ENCODE peak calls at places on chromosome 14, in five cellular contexts. F, J, D, Y and H are unnamed samples.

GRCh38 chr14:21039585-21040369 is 2.4 kb upstream of the RNASE7 start:
- DNase-seq in F (no peak), J (peak; percentile 44), D (no peak), Y (no peak), H (peak; percentile 65)

GRCh38 chr14:23646648-23647549 is 10.7 kb downstream of the DHRS2 start:
- DNase-seq in F (no peak), J (no peak), D (no peak), Y (no peak), H (no peak)

GRCh38 chr14:60514378-60515243 is 5.7 kb downstream of the SIX6 start:
- DNase-seq in F (no peak), J (peak; percentile 56), D (no peak), Y (no peak), H (peak; percentile 54)

GRCh38 chr14:104598461-104599273 is 5.9 kb downstream of the TMEM179 start:
- DNase-seq in F (no peak), J (no peak), D (peak; percentile 45), Y (no peak), H (no peak)

GRCh38 chr14:34997762-34998161 is 15.0 kb downstream of the SRP54 start:
- DNase-seq in F (no peak), J (no peak), D (no peak), Y (no peak), H (no peak)

GRCh38 chr14:49992901-49993335 is 100.0 kb downstream of the ARF6 start:
- DNase-seq in F (no peak), J (peak; percentile 68), D (no peak), Y (peak; percentile 66), H (peak; percentile 57)

GRCh38 chr14:93379841-93380240 is 32.9 kb downstream of the COX8C start:
- DNase-seq in F (no peak), J (no peak), D (no peak), Y (no peak), H (no peak)

GRCh38 chr14:33275879-33276278 is 337.2 kb downstream of the NPAS3 start:
- DNase-seq in F (no peak), J (no peak), D (no peak), Y (no peak), H (no peak)

GRCh38 chr14:106235356-106236159 is 709.2 kb downstream of the TMEM121 start:
- DNase-seq in F (no peak), J (no peak), D (no peak), Y (no peak), H (no peak)

GRCh38 chr14:99352688-99353280 is 80.8 kb upstream of the BCL11B start:
- DNase-seq in F (no peak), J (no peak), D (no peak), Y (no peak), H (no peak)

GRCh38 chr14:89207925-89208328 is 209.1 kb downstream of the FOXN3 start:
- DNase-seq in F (no peak), J (no peak), D (no peak), Y (no peak), H (no peak)

GRCh38 chr14:81400852-81401251 is 728 bp upstream of the STON2 start:
- DNase-seq in F (no peak), J (no peak), D (no peak), Y (no peak), H (no peak)

GRCh38 chr14:106218189-106218588 is 691.8 kb downstream of the TMEM121 start:
- DNase-seq in F (no peak), J (no peak), D (no peak), Y (peak; percentile 33), H (no peak)

GRCh38 chr14:100131181-100131580 is 28.3 kb downstream of the DEGS2 start:
- DNase-seq in F (no peak), J (no peak), D (no peak), Y (no peak), H (no peak)

GRCh38 chr14:34365309-34365915 is 96.6 kb downstream of the SPTSSA start:
- DNase-seq in F (no peak), J (no peak), D (no peak), Y (no peak), H (no peak)

GRCh38 chr14:88492272-88493089 is 62.3 kb downstream of the PTPN21 start:
- DNase-seq in F (peak; percentile 15), J (peak; percentile 77), D (peak; percentile 62), Y (peak; percentile 15), H (peak; percentile 74)

GRCh38 chr14:105933238-105933637 is 406.9 kb downstream of the TMEM121 start:
- DNase-seq in F (no peak), J (no peak), D (no peak), Y (no peak), H (no peak)

GRCh38 chr14:55102141-55102547 is 26.9 kb upstream of the LGALS3 start:
- DNase-seq in F (no peak), J (peak; percentile 77), D (peak; percentile 67), Y (peak; percentile 85), H (peak; percentile 75)

GRCh38 chr14:71321556-71322315 is 414.5 kb downstream of the PCNX1 start:
- DNase-seq in F (no peak), J (no peak), D (no peak), Y (no peak), H (no peak)

GRCh38 chr14:90398315-90398811 is 1.5 kb downstream of the CALM1 start:
- DNase-seq in F (peak; percentile 42), J (peak; percentile 26), D (peak; percentile 73), Y (peak; percentile 68), H (peak; percentile 51)

GRCh38 chr14:92513204-92513965 is at the start of gene RIN3:
- DNase-seq in F (no peak), J (peak; percentile 74), D (peak; percentile 73), Y (peak; percentile 62), H (peak; percentile 81)

DNA sequence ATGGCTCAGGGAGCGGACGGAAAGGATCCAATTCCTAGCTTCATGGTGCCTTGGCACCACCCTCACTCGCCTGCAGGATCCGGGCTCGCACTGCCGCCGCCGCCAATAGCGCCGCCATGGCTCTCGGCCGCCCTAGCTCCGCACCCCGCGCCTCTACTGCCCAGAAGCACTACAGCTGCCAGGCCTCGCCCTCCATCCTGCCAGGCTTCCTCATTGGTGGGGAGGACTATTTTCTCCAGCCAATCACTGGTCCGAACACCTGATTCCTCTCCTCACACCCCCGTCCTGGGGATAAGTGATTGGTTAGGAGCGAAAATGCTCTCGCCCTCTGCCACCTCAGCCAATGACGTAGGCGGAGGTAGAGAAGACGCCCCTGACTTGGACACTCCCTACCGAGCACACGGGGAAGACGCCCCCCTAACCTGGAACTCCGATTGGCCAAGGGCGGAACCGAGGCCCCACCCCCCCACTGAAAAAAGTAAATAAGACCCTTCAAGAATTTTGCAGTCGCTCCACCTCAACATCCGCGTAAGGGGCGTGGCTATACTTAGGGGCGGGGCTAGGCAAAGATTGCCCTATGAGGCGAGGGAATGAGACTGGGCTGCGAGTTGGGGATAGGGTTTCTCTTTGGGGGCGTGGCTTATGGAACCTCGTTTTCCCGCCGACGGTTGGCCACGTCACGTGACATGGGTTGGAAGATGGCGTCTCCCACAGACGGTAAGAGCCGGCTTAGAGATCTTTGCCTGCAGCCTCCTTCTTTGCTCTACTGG is at the start of the genes ALDH6A1 and LIN52:
- DNase-seq in F (peak; percentile 100), J (peak; percentile 99), D (peak; percentile 100), Y (peak; percentile 97), H (peak; percentile 97)
- TF ChIP-seq CTCF in F (no peak), J (peak; percentile 8), D (peak; percentile 0), Y (peak; percentile 23), H (peak; percentile 10)

GRCh38 chr14:102046337-102047278 is 40.2 kb downstream of the HSP90AA1 start:
- DNase-seq in F (no peak), J (peak; percentile 42), D (peak; percentile 90), Y (no peak), H (no peak)
- TF ChIP-seq CTCF in F (no peak), J (peak; percentile 26), D (no peak), Y (peak; percentile 20), H (peak; percentile 47)

DNA sequence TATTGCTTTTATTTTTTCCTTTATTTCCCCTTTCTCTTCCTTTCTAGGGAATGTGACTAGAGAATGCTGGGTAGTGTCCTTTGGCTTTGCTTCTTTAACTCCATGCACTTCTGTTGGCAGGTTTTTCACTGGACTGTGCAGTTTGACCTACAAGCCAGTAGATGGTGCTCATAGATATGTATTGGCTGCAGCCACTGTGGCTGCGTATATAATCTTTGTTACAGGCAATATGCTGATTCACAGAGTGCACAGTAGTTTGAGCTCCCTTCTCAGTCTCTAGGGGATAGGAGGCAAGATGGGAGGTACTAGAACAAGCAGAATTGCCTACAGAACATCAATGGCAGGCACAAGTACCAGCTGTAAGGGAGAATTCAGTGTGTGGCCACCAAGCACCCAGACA is 503.5 kb downstream of the LRFN5 start:
- DNase-seq in F (no peak), J (peak; percentile 13), D (no peak), Y (no peak), H (peak; percentile 33)
- TF ChIP-seq CTCF in F (no peak), J (peak; percentile 30), D (no peak), Y (peak; percentile 45), H (peak; percentile 61)

DNA sequence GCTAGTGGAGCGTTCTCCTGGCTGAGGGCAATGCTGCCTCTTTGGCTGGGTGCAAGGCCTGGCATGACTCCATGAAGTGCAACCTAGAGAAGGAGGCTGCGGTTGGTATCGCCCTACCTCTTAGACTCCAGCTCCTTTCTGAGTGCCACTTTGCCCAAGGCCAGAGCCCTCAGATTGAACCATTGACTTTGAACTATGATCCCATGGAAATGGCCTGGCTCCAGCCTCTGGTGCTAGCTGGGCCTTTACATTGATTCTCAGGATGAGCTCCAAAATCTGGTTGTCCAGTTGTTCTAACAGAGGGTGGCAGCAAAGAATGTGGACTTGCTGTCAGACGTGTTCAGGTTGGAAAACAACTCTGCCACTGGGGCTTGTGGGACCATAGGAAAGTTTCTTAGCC is 16.1 kb upstream of the SMOC1 start:
- DNase-seq in F (no peak), J (no peak), D (no peak), Y (no peak), H (no peak)
- TF ChIP-seq CTCF in F (no peak), J (no peak), D (no peak), Y (no peak), H (no peak)

DNA sequence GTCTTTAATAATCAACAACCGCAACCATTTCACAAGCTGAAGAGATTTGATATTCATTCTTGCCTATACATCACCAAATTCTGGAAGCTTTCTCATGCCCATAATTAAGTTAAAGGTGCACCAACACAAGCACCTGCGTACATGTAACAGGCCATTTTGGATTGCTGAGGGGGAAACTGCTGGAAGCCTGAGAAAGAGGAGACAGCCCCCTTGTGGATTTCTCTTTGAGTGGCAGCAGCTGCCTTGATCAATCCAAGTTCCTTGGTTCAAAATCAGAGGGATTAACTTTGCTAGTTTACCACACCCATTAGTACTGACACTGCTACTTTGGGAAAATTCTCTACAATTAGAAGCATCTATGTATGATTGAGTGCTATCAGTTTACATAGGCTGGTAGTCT is 321.1 kb downstream of the NOVA1 start:
- DNase-seq in F (no peak), J (no peak), D (no peak), Y (no peak), H (no peak)
- TF ChIP-seq CTCF in F (no peak), J (no peak), D (no peak), Y (no peak), H (no peak)